ENCODE peak calls at places on chromosomes 6 and 20, in nine cellular contexts. I, K, V, U, B, Y, L, T and S are unnamed samples.

GRCh38 chr6:16414205-16414604 is 175.8 kb downstream of the GMPR start:
- DNase-seq in I (no peak), K (no peak), V (no peak), U (no peak), B (no peak), Y (peak), L (no peak), T (no peak), S (no peak)

GRCh38 chr6:5086294-5086890 is 1.3 kb downstream of the PPP1R3G start:
- DNase-seq in I (no peak), K (no peak), V (peak), U (no peak), B (no peak), Y (peak), L (peak), T (no peak), S (no peak)

GRCh38 chr20:43409041-43409913 is 48.4 kb upstream of the SRSF6 start:
- DNase-seq in I (peak), K (peak), V (no peak), U (no peak), B (peak), Y (no peak), L (peak), T (peak), S (no peak)

GRCh38 chr6:152356659-152357058 is 280.5 kb downstream of the SYNE1 start:
- DNase-seq in I (no peak), K (no peak), V (peak), U (peak), B (peak), Y (peak), L (no peak), T (peak), S (no peak)

GRCh38 chr20:48530957-48531356 is 296.8 kb downstream of the PREX1 start:
- DNase-seq in I (no peak), K (peak), V (no peak), U (no peak), B (peak), Y (no peak), L (no peak), T (no peak), S (peak)

GRCh38 chr6:49409951-49410542 is 53.0 kb downstream of the MMUT start:
- DNase-seq in I (peak), K (peak), V (peak), U (peak), B (peak), Y (peak), L (peak), T (peak), S (peak)

GRCh38 chr6:42278131-42278853 is 60.6 kb upstream of the MRPS10 start:
- DNase-seq in I (no peak), K (no peak), V (no peak), U (no peak), B (no peak), Y (no peak), L (no peak), T (no peak), S (no peak)

GRCh38 chr6:100228437-100229424 is 234.7 kb upstream of the MCHR2 start:
- DNase-seq in I (peak), K (no peak), V (peak), U (peak), B (peak), Y (peak), L (peak), T (peak), S (peak)

GRCh38 chr6:145866449-145867401 is 52.1 kb upstream of the FBXO30 start:
- DNase-seq in I (no peak), K (no peak), V (no peak), U (no peak), B (no peak), Y (peak), L (no peak), T (no peak), S (no peak)